ENCODE peak calls at places on chromosomes 12 and 14, in nine cellular contexts. One of them, this sample, is unnamed.

GRCh38 chr12:65941388-65941787 is 117.1 kb downstream of the HMGA2 start:
- DNase-seq in coronary artery: no peak
- DNase-seq in NB4: no peak
- DNase-seq in lower lobe of right lung: no peak
- DNase-seq in astrocyte of the spinal cord: peak; percentile 93
- DNase-seq in HFFc6: peak; percentile 91
- DNase-seq in endothelial cell: no peak
- DNase-seq in fibroblast of lung: peak; percentile 98
- DNase-seq in body of pancreas: no peak
- DNase-seq in this sample: no peak

GRCh38 chr12:19694627-19695026 is 255.3 kb downstream of the AEBP2 start:
- DNase-seq in coronary artery: no peak
- DNase-seq in HFFc6: no peak
- DNase-seq in body of pancreas: no peak
- DNase-seq in lower lobe of right lung: no peak
- DNase-seq in fibroblast of lung: peak; percentile 55
- DNase-seq in NB4: peak; percentile 94
- DNase-seq in endothelial cell: no peak
- DNase-seq in astrocyte of the spinal cord: no peak
- DNase-seq in this sample: no peak

GRCh38 chr12:50062733-50063452 is 5.5 kb downstream of the ASIC1 start:
- DNase-seq in NB4: no peak
- DNase-seq in fibroblast of lung: no peak
- DNase-seq in endothelial cell: no peak
- DNase-seq in lower lobe of right lung: peak; percentile 38
- DNase-seq in body of pancreas: no peak
- DNase-seq in coronary artery: no peak
- DNase-seq in astrocyte of the spinal cord: peak; percentile 26
- DNase-seq in HFFc6: no peak
- DNase-seq in this sample: no peak

GRCh38 chr14:89701079-89702043 is 253.2 kb downstream of the EFCAB11 start:
- DNase-seq in NB4: peak; percentile 71
- DNase-seq in endothelial cell: peak; percentile 83
- DNase-seq in astrocyte of the spinal cord: peak; percentile 70
- DNase-seq in fibroblast of lung: peak; percentile 79
- DNase-seq in lower lobe of right lung: peak; percentile 93
- DNase-seq in body of pancreas: peak; percentile 91
- DNase-seq in coronary artery: peak; percentile 88
- DNase-seq in HFFc6: peak; percentile 68
- DNase-seq in this sample: peak; percentile 85

GRCh38 chr12:98399532-98399931 is 115.9 kb upstream of the TMPO start:
- DNase-seq in endothelial cell: no peak
- DNase-seq in fibroblast of lung: peak; percentile 63
- DNase-seq in HFFc6: peak; percentile 57
- DNase-seq in astrocyte of the spinal cord: peak; percentile 88
- DNase-seq in lower lobe of right lung: no peak
- DNase-seq in body of pancreas: peak; percentile 26
- DNase-seq in NB4: peak; percentile 94
- DNase-seq in coronary artery: no peak
- DNase-seq in this sample: no peak

GRCh38 chr12:123942277-123942653 is 30.4 kb downstream of the CCDC92 start:
- DNase-seq in HFFc6: peak; percentile 25
- DNase-seq in body of pancreas: no peak
- DNase-seq in NB4: no peak
- DNase-seq in fibroblast of lung: peak; percentile 81
- DNase-seq in endothelial cell: no peak
- DNase-seq in lower lobe of right lung: no peak
- DNase-seq in coronary artery: no peak
- DNase-seq in astrocyte of the spinal cord: peak; percentile 86
- DNase-seq in this sample: no peak

GRCh38 chr12:11780521-11781101 is 131.1 kb downstream of the ETV6 start:
- DNase-seq in NB4: peak; percentile 47
- DNase-seq in coronary artery: no peak
- DNase-seq in body of pancreas: no peak
- DNase-seq in fibroblast of lung: no peak
- DNase-seq in lower lobe of right lung: no peak
- DNase-seq in endothelial cell: no peak
- DNase-seq in astrocyte of the spinal cord: no peak
- DNase-seq in HFFc6: no peak
- DNase-seq in this sample: no peak

GRCh38 chr14:38257500-38257899 is 1.6 kb upstream of the CLEC14A start:
- DNase-seq in endothelial cell: no peak
- DNase-seq in astrocyte of the spinal cord: no peak
- DNase-seq in body of pancreas: no peak
- DNase-seq in HFFc6: no peak
- DNase-seq in lower lobe of right lung: no peak
- DNase-seq in coronary artery: no peak
- DNase-seq in NB4: no peak
- DNase-seq in fibroblast of lung: no peak
- DNase-seq in this sample: no peak

GRCh38 chr12:90207799-90208198 is 499.2 kb upstream of the ATP2B1 start:
- DNase-seq in NB4: no peak
- DNase-seq in endothelial cell: no peak
- DNase-seq in coronary artery: no peak
- DNase-seq in body of pancreas: no peak
- DNase-seq in fibroblast of lung: no peak
- DNase-seq in astrocyte of the spinal cord: peak; percentile 5
- DNase-seq in lower lobe of right lung: no peak
- DNase-seq in HFFc6: no peak
- DNase-seq in this sample: no peak

GRCh38 chr12:56488041-56488955 is at the start of gene GLS2:
- DNase-seq in astrocyte of the spinal cord: peak; percentile 64
- DNase-seq in HFFc6: peak; percentile 43
- DNase-seq in coronary artery: peak; percentile 83
- DNase-seq in body of pancreas: peak; percentile 92
- DNase-seq in lower lobe of right lung: peak; percentile 82
- DNase-seq in endothelial cell: peak; percentile 45
- DNase-seq in fibroblast of lung: peak; percentile 73
- DNase-seq in NB4: no peak
- DNase-seq in this sample: peak; percentile 77

GRCh38 chr12:70351076-70351475 is 15.0 kb upstream of the KCNMB4 start:
- DNase-seq in HFFc6: no peak
- DNase-seq in lower lobe of right lung: no peak
- DNase-seq in NB4: no peak
- DNase-seq in astrocyte of the spinal cord: no peak
- DNase-seq in coronary artery: no peak
- DNase-seq in body of pancreas: no peak
- DNase-seq in endothelial cell: no peak
- DNase-seq in fibroblast of lung: no peak
- DNase-seq in this sample: no peak

GRCh38 chr12:106445981-106446380 is 88.4 kb downstream of the POLR3B start:
- DNase-seq in endothelial cell: no peak
- DNase-seq in astrocyte of the spinal cord: no peak
- DNase-seq in coronary artery: no peak
- DNase-seq in fibroblast of lung: no peak
- DNase-seq in NB4: no peak
- DNase-seq in HFFc6: no peak
- DNase-seq in body of pancreas: no peak
- DNase-seq in lower lobe of right lung: no peak
- DNase-seq in this sample: no peak

GRCh38 chr12:43964022-43964421 is 128.1 kb downstream of the TMEM117 start:
- DNase-seq in body of pancreas: no peak
- DNase-seq in coronary artery: no peak
- DNase-seq in NB4: no peak
- DNase-seq in lower lobe of right lung: no peak
- DNase-seq in astrocyte of the spinal cord: no peak
- DNase-seq in fibroblast of lung: no peak
- DNase-seq in endothelial cell: no peak
- DNase-seq in HFFc6: no peak
- DNase-seq in this sample: no peak

GRCh38 chr12:27627123-27627835 is 69.0 kb upstream of the REP15 start:
- DNase-seq in NB4: peak; percentile 66
- DNase-seq in endothelial cell: no peak
- DNase-seq in coronary artery: no peak
- DNase-seq in fibroblast of lung: peak; percentile 93
- DNase-seq in astrocyte of the spinal cord: peak; percentile 93
- DNase-seq in lower lobe of right lung: no peak
- DNase-seq in HFFc6: peak; percentile 69
- DNase-seq in body of pancreas: peak; percentile 17
- DNase-seq in this sample: no peak

GRCh38 chr12:130459916-130460315 is 122.2 kb downstream of the PIWIL1 start:
- DNase-seq in body of pancreas: no peak
- DNase-seq in lower lobe of right lung: no peak
- DNase-seq in NB4: no peak
- DNase-seq in fibroblast of lung: no peak
- DNase-seq in HFFc6: no peak
- DNase-seq in endothelial cell: no peak
- DNase-seq in coronary artery: no peak
- DNase-seq in astrocyte of the spinal cord: no peak
- DNase-seq in this sample: no peak
- TF ChIP-seq CTCF in body of pancreas: no peak
- TF ChIP-seq CTCF in lower lobe of right lung: no peak
- TF ChIP-seq CTCF in NB4: no peak
- TF ChIP-seq CTCF in fibroblast of lung: no peak
- TF ChIP-seq CTCF in HFFc6: no peak
- TF ChIP-seq CTCF in endothelial cell: no peak
- TF ChIP-seq CTCF in coronary artery: no peak
- TF ChIP-seq CTCF in astrocyte of the spinal cord: no peak
- TF ChIP-seq CTCF in this sample: no peak

GRCh38 chr12:52081263-52081733 is 1.8 kb downstream of the SMIM41 start:
- DNase-seq in astrocyte of the spinal cord: no peak
- DNase-seq in body of pancreas: no peak
- DNase-seq in fibroblast of lung: peak; percentile 33
- DNase-seq in lower lobe of right lung: no peak
- DNase-seq in endothelial cell: no peak
- DNase-seq in coronary artery: no peak
- DNase-seq in HFFc6: no peak
- DNase-seq in NB4: peak; percentile 78
- DNase-seq in this sample: no peak

GRCh38 chr12:52080403-52081201 is 1.1 kb downstream of the SMIM41 start:
- DNase-seq in astrocyte of the spinal cord: no peak
- DNase-seq in HFFc6: no peak
- DNase-seq in NB4: no peak
- DNase-seq in lower lobe of right lung: no peak
- DNase-seq in body of pancreas: no peak
- DNase-seq in endothelial cell: no peak
- DNase-seq in fibroblast of lung: no peak
- DNase-seq in coronary artery: no peak
- DNase-seq in this sample: no peak

GRCh38 chr12:52078276-52078675 is 1.2 kb upstream of the SMIM41 start:
- DNase-seq in lower lobe of right lung: no peak
- DNase-seq in coronary artery: peak; percentile 65
- DNase-seq in astrocyte of the spinal cord: no peak
- DNase-seq in endothelial cell: no peak
- DNase-seq in HFFc6: no peak
- DNase-seq in fibroblast of lung: no peak
- DNase-seq in body of pancreas: no peak
- DNase-seq in NB4: no peak
- DNase-seq in this sample: no peak

GRCh38 chr12:52082026-52082667 is 2.6 kb downstream of the SMIM41 start:
- DNase-seq in HFFc6: no peak
- DNase-seq in coronary artery: no peak
- DNase-seq in fibroblast of lung: peak; percentile 87
- DNase-seq in lower lobe of right lung: no peak
- DNase-seq in astrocyte of the spinal cord: no peak
- DNase-seq in NB4: no peak
- DNase-seq in body of pancreas: peak; percentile 20
- DNase-seq in endothelial cell: no peak
- DNase-seq in this sample: no peak

DNA sequence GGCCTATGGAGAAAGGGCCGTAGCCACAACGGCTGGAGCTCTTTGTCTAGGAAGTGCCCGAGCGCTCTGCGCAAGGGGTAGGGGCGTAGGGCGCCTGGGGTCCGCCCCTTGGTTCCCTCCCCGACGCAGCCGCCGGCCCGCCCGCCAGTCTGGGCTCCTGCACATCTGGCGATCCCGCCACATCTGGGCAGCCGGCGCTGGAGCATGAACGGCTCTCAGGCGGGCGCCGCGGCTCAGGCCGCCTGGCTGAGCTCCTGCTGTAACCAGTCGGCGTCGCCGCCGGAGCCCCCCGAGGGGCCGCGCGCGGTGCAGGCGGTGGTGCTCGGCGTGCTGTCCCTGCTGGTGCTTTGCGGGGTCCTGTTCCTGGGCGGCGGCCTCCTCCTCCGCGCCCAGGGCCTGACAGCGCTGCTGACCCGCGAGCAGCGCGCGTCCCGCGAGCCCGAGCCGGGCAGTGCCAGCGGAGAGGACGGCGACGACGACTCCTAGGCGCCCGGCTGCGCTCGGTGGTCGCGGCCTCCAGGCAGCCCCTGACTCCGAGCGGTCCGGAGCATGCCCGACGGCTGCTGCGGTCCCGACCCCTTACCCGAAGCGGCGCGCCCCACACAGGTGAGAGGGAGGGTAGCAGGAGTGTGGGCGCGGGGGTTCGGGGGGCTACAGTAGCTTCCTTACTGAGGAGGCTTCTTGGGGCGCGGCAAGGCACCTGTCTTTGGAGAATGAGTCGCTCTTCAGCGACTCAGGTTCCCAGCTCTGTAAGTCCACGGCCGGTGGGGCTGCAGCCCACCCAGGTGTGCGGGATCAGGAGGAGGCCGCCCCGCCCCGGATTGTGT is at the start of gene SMIM41:
- DNase-seq in endothelial cell: no peak
- DNase-seq in lower lobe of right lung: peak; percentile 43
- DNase-seq in body of pancreas: no peak
- DNase-seq in astrocyte of the spinal cord: no peak
- DNase-seq in HFFc6: no peak
- DNase-seq in fibroblast of lung: peak; percentile 43
- DNase-seq in NB4: no peak
- DNase-seq in coronary artery: peak; percentile 60
- DNase-seq in this sample: no peak
- TF ChIP-seq CTCF in endothelial cell: no peak
- TF ChIP-seq CTCF in lower lobe of right lung: no peak
- TF ChIP-seq CTCF in body of pancreas: no peak
- TF ChIP-seq CTCF in astrocyte of the spinal cord: no peak
- TF ChIP-seq CTCF in HFFc6: no peak
- TF ChIP-seq CTCF in fibroblast of lung: no peak
- TF ChIP-seq CTCF in NB4: no peak
- TF ChIP-seq CTCF in coronary artery: no peak
- TF ChIP-seq CTCF in this sample: no peak

DNA sequence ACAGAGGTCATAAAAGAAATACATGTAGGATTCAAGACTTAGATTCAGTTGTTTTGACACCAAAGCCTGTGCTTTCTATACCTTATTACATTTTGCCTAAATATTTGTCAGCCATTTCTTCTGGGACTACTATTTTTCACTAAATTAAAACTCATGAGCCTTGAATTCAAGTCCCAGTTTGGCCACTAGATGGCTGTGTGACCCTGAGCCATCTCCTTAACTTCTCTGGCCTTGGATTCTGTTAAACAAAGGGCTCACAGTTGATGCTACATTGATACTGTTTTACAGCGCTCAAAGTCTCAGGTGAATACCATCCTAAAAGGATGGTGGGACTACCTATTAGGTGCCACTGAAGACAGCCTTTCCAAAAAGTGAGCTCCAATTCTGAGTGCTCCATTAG is 39.6 kb upstream of the CCDC198 start:
- DNase-seq in astrocyte of the spinal cord: peak; percentile 16
- DNase-seq in coronary artery: no peak
- DNase-seq in HFFc6: no peak
- DNase-seq in endothelial cell: peak; percentile 27
- DNase-seq in fibroblast of lung: peak; percentile 4
- DNase-seq in body of pancreas: peak; percentile 7
- DNase-seq in lower lobe of right lung: no peak
- DNase-seq in NB4: peak; percentile 30
- DNase-seq in this sample: no peak
- TF ChIP-seq CTCF in astrocyte of the spinal cord: peak; percentile 26
- TF ChIP-seq CTCF in coronary artery: no peak
- TF ChIP-seq CTCF in HFFc6: peak; percentile 74
- TF ChIP-seq CTCF in endothelial cell: peak; percentile 68
- TF ChIP-seq CTCF in fibroblast of lung: peak; percentile 28
- TF ChIP-seq CTCF in body of pancreas: peak; percentile 29
- TF ChIP-seq CTCF in lower lobe of right lung: peak; percentile 29
- TF ChIP-seq CTCF in NB4: peak; percentile 42
- TF ChIP-seq CTCF in this sample: no peak

GRCh38 chr14:72920008-72920407 is 6.3 kb upstream of the DCAF4 start:
- DNase-seq in fibroblast of lung: no peak
- DNase-seq in endothelial cell: no peak
- DNase-seq in lower lobe of right lung: no peak
- DNase-seq in coronary artery: no peak
- DNase-seq in astrocyte of the spinal cord: no peak
- DNase-seq in body of pancreas: no peak
- DNase-seq in HFFc6: no peak
- DNase-seq in NB4: no peak
- DNase-seq in this sample: no peak
- TF ChIP-seq CTCF in fibroblast of lung: no peak
- TF ChIP-seq CTCF in endothelial cell: no peak
- TF ChIP-seq CTCF in lower lobe of right lung: no peak
- TF ChIP-seq CTCF in coronary artery: no peak
- TF ChIP-seq CTCF in astrocyte of the spinal cord: peak; percentile 13
- TF ChIP-seq CTCF in body of pancreas: no peak
- TF ChIP-seq CTCF in HFFc6: peak; percentile 36
- TF ChIP-seq CTCF in NB4: no peak
- TF ChIP-seq CTCF in this sample: no peak

This sample was measured in mesothelial cell of epicardium.